ENCODE peak calls at places on chromosomes 1 and 21, in ten cellular contexts. B, R, U, N, J, M, Q, I, V and P are unnamed samples.

GRCh38 chr1:205934788-205935187 is 8.5 kb downstream of the SLC26A9 start:
- DNase-seq in B (no peak), R (no peak), U (no peak), N (peak), J (no peak), M (no peak), Q (no peak), I (no peak), V (peak), P (no peak)

GRCh38 chr21:31886896-31887595 is 14.2 kb downstream of the HUNK start:
- DNase-seq in B (no peak), R (no peak), U (no peak), N (no peak), J (no peak), M (no peak), Q (no peak), I (peak), V (no peak), P (no peak)

GRCh38 chr1:19003371-19004290 is 47.2 kb upstream of the IFFO2 start:
- DNase-seq in B (peak), R (no peak), U (no peak), N (no peak), J (no peak), M (no peak), Q (peak), I (peak), V (no peak), P (no peak)

GRCh38 chr21:42621166-42621827 is 32.1 kb upstream of the PDE9A start:
- DNase-seq in B (no peak), R (peak), U (peak), N (peak), J (no peak), M (no peak), Q (no peak), I (peak), V (no peak), P (no peak)

GRCh38 chr1:30404341-30404740 is 319.0 kb downstream of the MATN1 start:
- DNase-seq in B (no peak), R (no peak), U (no peak), N (no peak), J (no peak), M (no peak), Q (no peak), I (no peak), V (no peak), P (no peak)

GRCh38 chr21:28899744-28900143 is 92.9 kb downstream of the LTN1 start:
- DNase-seq in B (peak), R (no peak), U (no peak), N (no peak), J (no peak), M (no peak), Q (peak), I (peak), V (no peak), P (no peak)

GRCh38 chr1:3065797-3066196 is 3.2 kb upstream of the PRDM16 start:
- DNase-seq in B (no peak), R (no peak), U (no peak), N (peak), J (no peak), M (no peak), Q (no peak), I (no peak), V (no peak), P (no peak)

GRCh38 chr1:203465146-203465798 is 10.3 kb upstream of the PRELP start:
- DNase-seq in B (no peak), R (no peak), U (no peak), N (no peak), J (no peak), M (no peak), Q (no peak), I (no peak), V (no peak), P (no peak)

GRCh38 chr1:36224537-36225297 is 474 bp downstream of the THRAP3 start:
- DNase-seq in B (peak), R (peak), U (peak), N (peak), J (peak), M (peak), Q (peak), I (peak), V (peak), P (peak)

GRCh38 chr1:5810553-5811270 is 181.5 kb downstream of the NPHP4 start:
- DNase-seq in B (no peak), R (no peak), U (no peak), N (no peak), J (no peak), M (no peak), Q (no peak), I (no peak), V (no peak), P (no peak)

GRCh38 chr1:54149734-54150133 is 3.1 kb downstream of the CDCP2 start:
- DNase-seq in B (no peak), R (no peak), U (no peak), N (no peak), J (no peak), M (no peak), Q (no peak), I (no peak), V (no peak), P (no peak)

GRCh38 chr1:145701306-145701862 is 5.8 kb downstream of the PDZK1 start:
- DNase-seq in B (no peak), R (no peak), U (no peak), N (no peak), J (no peak), M (no peak), Q (peak), I (no peak), V (no peak), P (no peak)

GRCh38 chr1:229303855-229304254 is 32.9 kb downstream of the RAB4A start:
- DNase-seq in B (no peak), R (no peak), U (no peak), N (no peak), J (no peak), M (no peak), Q (no peak), I (no peak), V (no peak), P (no peak)

GRCh38 chr21:32172106-32172505 is 106.7 kb downstream of the MIS18A start:
- DNase-seq in B (no peak), R (no peak), U (no peak), N (no peak), J (no peak), M (no peak), Q (no peak), I (no peak), V (no peak), P (no peak)

GRCh38 chr1:47840338-47840737 is 156.8 kb downstream of the TRABD2B start:
- DNase-seq in B (no peak), R (no peak), U (no peak), N (no peak), J (no peak), M (no peak), Q (no peak), I (no peak), V (no peak), P (no peak)

GRCh38 chr1:56287736-56288135 is 291.6 kb downstream of the PLPP3 start:
- DNase-seq in B (no peak), R (no peak), U (no peak), N (no peak), J (no peak), M (no peak), Q (no peak), I (no peak), V (no peak), P (no peak)

GRCh38 chr1:11458811-11459275 is 20.1 kb upstream of the DISP3 start:
- DNase-seq in B (no peak), R (no peak), U (no peak), N (no peak), J (no peak), M (peak), Q (no peak), I (no peak), V (no peak), P (no peak)

GRCh38 chr1:244035358-244035757 is 15.7 kb upstream of the ZBTB18 start:
- DNase-seq in B (no peak), R (no peak), U (no peak), N (no peak), J (no peak), M (no peak), Q (no peak), I (no peak), V (no peak), P (no peak)

GRCh38 chr21:14690886-14691285 is 144.8 kb upstream of the SAMSN1 start:
- DNase-seq in B (no peak), R (no peak), U (no peak), N (no peak), J (no peak), M (no peak), Q (peak), I (peak), V (no peak), P (no peak)

GRCh38 chr1:59671953-59672305 is 142.8 kb upstream of the HOOK1 start:
- DNase-seq in B (no peak), R (no peak), U (no peak), N (no peak), J (no peak), M (no peak), Q (no peak), I (no peak), V (no peak), P (no peak)

GRCh38 chr1:56216173-56216572 is 363.2 kb downstream of the PLPP3 start:
- DNase-seq in B (no peak), R (no peak), U (no peak), N (no peak), J (no peak), M (no peak), Q (no peak), I (peak), V (no peak), P (no peak)

GRCh38 chr1:91884459-91885290 is 1.3 kb downstream of the TGFBR3 start:
- DNase-seq in B (no peak), R (no peak), U (no peak), N (no peak), J (peak), M (no peak), Q (no peak), I (peak), V (peak), P (no peak)

GRCh38 chr21:25457411-25457810 is 149.9 kb downstream of the MRPL39 start:
- DNase-seq in B (peak), R (no peak), U (no peak), N (no peak), J (no peak), M (no peak), Q (peak), I (peak), V (no peak), P (no peak)

GRCh38 chr1:2644591-2645101 is 11.8 kb upstream of the MMEL1 start:
- DNase-seq in B (no peak), R (peak), U (peak), N (peak), J (no peak), M (no peak), Q (no peak), I (no peak), V (no peak), P (no peak)